ENCODE peak calls at places on chromosome 7, in five cellular contexts. F is GM20000, T is M059J, I is HTR-8/SVneo, W is neural crest cell. O is an unnamed sample.

GRCh38 chr7:5598261-5598761 is 174.7 kb upstream of the TNRC18 start:
- DNase-seq in F (no peak), T (no peak), I (no peak), W (no peak), O (no peak)

GRCh38 chr7:29013931-29014330 is 55.8 kb upstream of the TRIL start:
- DNase-seq in F (no peak), T (no peak), I (no peak), W (no peak), O (no peak)

GRCh38 chr7:151081170-151082101 is 827 bp upstream of the FASTK start:
- DNase-seq in F (no peak), T (peak), I (no peak), W (no peak), O (no peak)

GRCh38 chr7:138352570-138353461 is 107.2 kb upstream of the TRIM24 start:
- DNase-seq in F (no peak), T (peak), I (no peak), W (no peak), O (no peak)

GRCh38 chr7:49398236-49398635 is 375.2 kb upstream of the VWC2 start:
- DNase-seq in F (no peak), T (no peak), I (no peak), W (no peak), O (no peak)

GRCh38 chr7:779480-779879 is 52.4 kb upstream of the PRKAR1B start:
- DNase-seq in F (no peak), T (no peak), I (no peak), W (no peak), O (no peak)

GRCh38 chr7:67711706-67712105 is 715.1 kb downstream of the TYW1 start:
- DNase-seq in F (no peak), T (no peak), I (no peak), W (no peak), O (no peak)

GRCh38 chr7:33179519-33179918 is 50.2 kb downstream of the BBS9 start:
- DNase-seq in F (no peak), T (no peak), I (no peak), W (no peak), O (no peak)

GRCh38 chr7:156160811-156161210 is 348.5 kb upstream of the SHH start:
- DNase-seq in F (no peak), T (no peak), I (no peak), W (peak), O (no peak)

O was measured in GM06990.